ENCODE peak calls at places on chromosomes 12 and 14, in six cellular contexts. One of them, this sample, is unnamed.

GRCh38 chr12:106580671-106581508 is 1.9 kb upstream of the RFX4 start:
- DNase-seq in Caki2: no peak
- DNase-seq in uterus: no peak
- DNase-seq in activated T-cell treated with anti-CD3 and anti-CD28 coated beads for 48 hours: no peak
- DNase-seq in T-helper 2 cell: no peak
- DNase-seq in stimulated activated effector memory CD8-positive, alpha-beta T cell treated with anti-CD3 and anti-CD28 coated beads, Interleukin-12 subunit alpha, Interleukin-12 subunit beta, amount 100 ng/mL, for 72 hours: no peak
- DNase-seq in this sample: no peak

GRCh38 chr12:53025250-53025649 is 19.0 kb downstream of the EIF4B start:
- DNase-seq in Caki2: no peak
- DNase-seq in uterus: no peak
- DNase-seq in activated T-cell treated with anti-CD3 and anti-CD28 coated beads for 48 hours: no peak
- DNase-seq in T-helper 2 cell: no peak
- DNase-seq in stimulated activated effector memory CD8-positive, alpha-beta T cell treated with anti-CD3 and anti-CD28 coated beads, Interleukin-12 subunit alpha, Interleukin-12 subunit beta, amount 100 ng/mL, for 72 hours: no peak
- DNase-seq in this sample: no peak

GRCh38 chr12:78060186-78060585 is 229.5 kb downstream of the NAV3 start:
- DNase-seq in Caki2: no peak
- DNase-seq in uterus: no peak
- DNase-seq in activated T-cell treated with anti-CD3 and anti-CD28 coated beads for 48 hours: no peak
- DNase-seq in T-helper 2 cell: no peak
- DNase-seq in stimulated activated effector memory CD8-positive, alpha-beta T cell treated with anti-CD3 and anti-CD28 coated beads, Interleukin-12 subunit alpha, Interleukin-12 subunit beta, amount 100 ng/mL, for 72 hours: no peak
- DNase-seq in this sample: no peak

GRCh38 chr12:3896851-3897351 is 23.7 kb upstream of the PARP11 start:
- DNase-seq in Caki2: no peak
- DNase-seq in uterus: no peak
- DNase-seq in activated T-cell treated with anti-CD3 and anti-CD28 coated beads for 48 hours: no peak
- DNase-seq in T-helper 2 cell: no peak
- DNase-seq in stimulated activated effector memory CD8-positive, alpha-beta T cell treated with anti-CD3 and anti-CD28 coated beads, Interleukin-12 subunit alpha, Interleukin-12 subunit beta, amount 100 ng/mL, for 72 hours: no peak
- DNase-seq in this sample: no peak

GRCh38 chr12:64824130-64824499 is 332 bp upstream of the TBC1D30 start:
- DNase-seq in Caki2: no peak
- DNase-seq in uterus: no peak
- DNase-seq in activated T-cell treated with anti-CD3 and anti-CD28 coated beads for 48 hours: no peak
- DNase-seq in T-helper 2 cell: no peak
- DNase-seq in stimulated activated effector memory CD8-positive, alpha-beta T cell treated with anti-CD3 and anti-CD28 coated beads, Interleukin-12 subunit alpha, Interleukin-12 subunit beta, amount 100 ng/mL, for 72 hours: peak; percentile 49
- DNase-seq in this sample: no peak

GRCh38 chr12:132313182-132313581 is 16.2 kb downstream of the GALNT9 start:
- DNase-seq in Caki2: no peak
- DNase-seq in uterus: no peak
- DNase-seq in activated T-cell treated with anti-CD3 and anti-CD28 coated beads for 48 hours: no peak
- DNase-seq in T-helper 2 cell: no peak
- DNase-seq in stimulated activated effector memory CD8-positive, alpha-beta T cell treated with anti-CD3 and anti-CD28 coated beads, Interleukin-12 subunit alpha, Interleukin-12 subunit beta, amount 100 ng/mL, for 72 hours: no peak
- DNase-seq in this sample: no peak

GRCh38 chr14:100846309-100846859 is 20.5 kb downstream of the MEG3 start:
- DNase-seq in Caki2: no peak
- DNase-seq in uterus: no peak
- DNase-seq in activated T-cell treated with anti-CD3 and anti-CD28 coated beads for 48 hours: no peak
- DNase-seq in T-helper 2 cell: no peak
- DNase-seq in stimulated activated effector memory CD8-positive, alpha-beta T cell treated with anti-CD3 and anti-CD28 coated beads, Interleukin-12 subunit alpha, Interleukin-12 subunit beta, amount 100 ng/mL, for 72 hours: no peak
- DNase-seq in this sample: no peak

GRCh38 chr12:31951008-31951407 is 8.2 kb upstream of the RESF1 start:
- DNase-seq in Caki2: no peak
- DNase-seq in uterus: no peak
- DNase-seq in activated T-cell treated with anti-CD3 and anti-CD28 coated beads for 48 hours: no peak
- DNase-seq in T-helper 2 cell: no peak
- DNase-seq in stimulated activated effector memory CD8-positive, alpha-beta T cell treated with anti-CD3 and anti-CD28 coated beads, Interleukin-12 subunit alpha, Interleukin-12 subunit beta, amount 100 ng/mL, for 72 hours: no peak
- DNase-seq in this sample: no peak

GRCh38 chr12:61367281-61367785 is 892.9 kb upstream of the USP15 start:
- DNase-seq in Caki2: no peak
- DNase-seq in uterus: no peak
- DNase-seq in activated T-cell treated with anti-CD3 and anti-CD28 coated beads for 48 hours: no peak
- DNase-seq in T-helper 2 cell: no peak
- DNase-seq in stimulated activated effector memory CD8-positive, alpha-beta T cell treated with anti-CD3 and anti-CD28 coated beads, Interleukin-12 subunit alpha, Interleukin-12 subunit beta, amount 100 ng/mL, for 72 hours: no peak
- DNase-seq in this sample: no peak

GRCh38 chr12:103198499-103198898 is 241.0 kb downstream of the ASCL1 start:
- DNase-seq in Caki2: no peak
- DNase-seq in uterus: no peak
- DNase-seq in activated T-cell treated with anti-CD3 and anti-CD28 coated beads for 48 hours: no peak
- DNase-seq in T-helper 2 cell: no peak
- DNase-seq in stimulated activated effector memory CD8-positive, alpha-beta T cell treated with anti-CD3 and anti-CD28 coated beads, Interleukin-12 subunit alpha, Interleukin-12 subunit beta, amount 100 ng/mL, for 72 hours: no peak
- DNase-seq in this sample: no peak

GRCh38 chr14:77041837-77042557 is 13.5 kb upstream of the IRF2BPL start:
- DNase-seq in Caki2: no peak
- DNase-seq in uterus: peak; percentile 80
- DNase-seq in activated T-cell treated with anti-CD3 and anti-CD28 coated beads for 48 hours: no peak
- DNase-seq in T-helper 2 cell: no peak
- DNase-seq in stimulated activated effector memory CD8-positive, alpha-beta T cell treated with anti-CD3 and anti-CD28 coated beads, Interleukin-12 subunit alpha, Interleukin-12 subunit beta, amount 100 ng/mL, for 72 hours: no peak
- DNase-seq in this sample: no peak

This sample was measured in activated T-helper 1 cell treated with anti-CD3 and anti-CD28 coated beads, Interleukin-2, amount 50 U/mL, for 16 hours.